ENCODE peak calls at places on chromosome 5, in ten cellular contexts. O is cardiac muscle cell, J is lower lobe of right lung, Z is HCT116, U is small intestine, R is heart right ventricle, Q is heart left ventricle, L is breast epithelium, C is body of pancreas, X is MM.1S. V is an unnamed sample.

GRCh38 chr5:92800360-92800759 is 780.7 kb downstream of the NR2F1-AS1 start:
- DNase-seq in J (no peak), L (no peak), X (no peak), C (no peak), U (no peak), R (no peak), Q (no peak), Z (no peak), O (peak; percentile 14), V (no peak)

GRCh38 chr5:42950466-42951168 is 89.5 kb downstream of the ANXA2R start:
- DNase-seq in O (peak; percentile 99), U (peak; percentile 89), J (peak; percentile 72), Q (peak; percentile 79), C (peak; percentile 71), R (peak; percentile 29), X (peak; percentile 79), L (no peak), Z (peak; percentile 97), V (peak; percentile 75)

GRCh38 chr5:37554938-37555337 is 175.8 kb downstream of the WDR70 start:
- DNase-seq in O (no peak), U (peak; percentile 28), C (no peak), Z (no peak), J (no peak), L (no peak), Q (no peak), R (no peak), X (peak; percentile 28), V (no peak)

GRCh38 chr5:176894298-176894697 is 4.8 kb downstream of the HK3 start:
- DNase-seq in L (no peak), R (no peak), O (no peak), Z (no peak), C (no peak), X (no peak), J (no peak), Q (no peak), U (no peak), V (no peak)

GRCh38 chr5:169904059-169904458 is 76.2 kb downstream of the INSYN2B start:
- DNase-seq in Q (no peak), L (no peak), Z (no peak), C (no peak), U (no peak), R (no peak), J (no peak), X (no peak), O (peak; percentile 90), V (no peak)

GRCh38 chr5:180804129-180804601 is 1.6 kb upstream of the MGAT1 start:
- DNase-seq in C (no peak), J (no peak), O (no peak), Q (no peak), X (peak; percentile 45), U (no peak), L (no peak), R (no peak), Z (no peak), V (peak; percentile 35)

GRCh38 chr5:147902606-147903115 is 3.7 kb downstream of the C5orf46 start:
- DNase-seq in L (no peak), Z (no peak), R (no peak), Q (no peak), O (no peak), J (no peak), C (no peak), X (no peak), U (no peak), V (no peak)

GRCh38 chr5:92283521-92283920 is 900.4 kb upstream of the ARRDC3 start:
- DNase-seq in U (no peak), O (no peak), Z (no peak), Q (no peak), C (no peak), X (no peak), J (no peak), L (no peak), R (no peak), V (no peak)

DNA sequence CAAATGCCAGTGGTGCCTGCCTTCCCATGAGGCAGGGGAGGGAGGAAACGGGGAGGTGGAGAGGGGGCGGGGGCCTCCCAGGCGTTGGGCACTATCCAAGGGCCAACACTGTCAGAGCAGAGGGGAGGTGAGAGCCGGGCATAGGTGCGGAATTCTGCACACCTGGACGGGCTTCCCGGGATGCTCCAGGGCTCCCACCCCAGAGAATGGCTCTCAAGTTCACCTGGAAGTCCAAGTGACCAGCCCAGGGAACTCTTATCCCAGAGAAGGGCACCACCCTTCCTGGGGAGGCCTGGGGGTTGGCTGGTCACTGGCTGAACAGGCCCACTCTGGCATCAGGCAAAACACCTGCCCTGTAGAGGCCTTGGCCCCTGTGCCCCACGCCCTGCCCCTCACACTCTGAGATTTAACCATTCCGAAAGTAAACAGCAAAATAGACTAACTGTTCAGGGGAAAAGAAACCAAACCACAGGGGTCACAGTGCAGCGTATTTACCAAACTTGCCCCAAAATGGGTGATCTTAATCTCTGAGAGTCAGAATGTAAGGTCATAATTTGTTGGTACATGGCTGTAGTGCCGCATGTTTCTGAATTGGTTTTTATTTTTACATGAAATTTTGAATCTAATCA is 2.7 kb downstream of the CSF2 start:
- DNase-seq in U (no peak), Q (no peak), O (no peak), C (no peak), J (no peak), Z (no peak), X (no peak), R (no peak), L (no peak), V (no peak)
- H3K4me1 ChIP-seq in U (peaks cover 2% of the 10 kb centered on the region), Q (no peaks in the 10 kb centered on the region), O (no peaks in the 10 kb centered on the region), C (peaks cover 8% of the 10 kb centered on the region), J (peaks cover 31% of the 10 kb centered on the region), Z (peaks cover 29% of the 10 kb centered on the region), X (peaks cover 22% of the 10 kb centered on the region), R (no peaks in the 10 kb centered on the region), L (no peaks in the 10 kb centered on the region), V (no peaks in the 10 kb centered on the region)

DNA sequence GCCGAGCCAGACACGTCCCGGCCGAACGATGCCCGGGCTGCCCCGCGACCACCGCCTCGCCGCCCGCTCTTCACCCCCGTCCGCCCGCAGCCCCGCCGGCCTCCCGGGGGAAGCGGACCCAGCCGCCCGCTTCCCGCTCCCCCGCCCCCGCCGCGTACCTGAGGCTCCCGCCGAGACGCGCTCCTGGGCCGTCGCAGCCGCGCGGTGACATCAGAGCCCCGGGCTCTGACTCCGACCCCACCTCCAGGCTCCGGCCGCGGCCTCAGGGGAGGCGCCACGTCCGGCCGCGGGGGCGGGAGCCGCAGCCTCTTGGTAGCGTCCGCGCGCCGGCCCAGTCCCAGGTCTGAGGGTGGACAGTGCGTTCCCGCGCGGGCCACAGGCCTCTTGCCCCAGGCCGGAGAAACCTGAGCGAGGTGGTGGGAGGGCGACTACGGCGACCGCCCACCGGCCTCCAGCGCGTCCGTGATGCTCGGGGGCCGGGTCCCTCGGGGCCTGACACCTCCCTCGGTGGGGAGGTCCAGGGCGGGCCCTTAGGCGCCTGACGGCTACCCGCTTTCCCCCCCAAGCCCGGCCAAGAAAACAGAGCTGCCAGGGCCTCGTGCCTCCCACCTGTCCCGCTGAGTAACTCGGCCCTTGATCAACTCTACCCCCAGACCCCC is at the start of gene SHROOM1:
- DNase-seq in J (peak; percentile 85), Q (peak; percentile 76), R (peak; percentile 66), C (peak; percentile 82), X (peak; percentile 85), L (no peak), Z (peak; percentile 44), U (peak; percentile 73), O (peak; percentile 66), V (peak; percentile 66)
- H3K27ac ChIP-seq in J (peak within 1 kb of the TSS; percentile 93), Q (peak within 1 kb of the TSS; percentile 89), R (peak within 1 kb of the TSS; percentile 86), C (peak within 1 kb of the TSS; percentile 93), X (peak within 1 kb of the TSS; percentile 52), L (peak within 1 kb of the TSS; percentile 87), Z (peak within 1 kb of the TSS; percentile 75), U (peak within 1 kb of the TSS; percentile 82), O (no peak within 1 kb of the TSS), V (peak within 1 kb of the TSS; percentile 68)

GRCh38 chr5:15571618-15572017 is 71.6 kb downstream of the FBXL7 start:
- DNase-seq in J (no peak), O (no peak), X (no peak), Q (no peak), L (no peak), C (no peak), U (no peak), Z (no peak), R (no peak), V (no peak)

GRCh38 chr5:15573594-15573993 is 73.6 kb downstream of the FBXL7 start:
- DNase-seq in L (no peak), J (no peak), Z (no peak), R (no peak), Q (no peak), O (no peak), X (no peak), C (no peak), U (no peak), V (no peak)

GRCh38 chr5:15574121-15574520 is 74.1 kb downstream of the FBXL7 start:
- DNase-seq in L (no peak), R (no peak), Q (no peak), O (no peak), J (no peak), U (no peak), X (no peak), C (no peak), Z (no peak), V (no peak)

GRCh38 chr5:15570491-15570890 is 70.5 kb downstream of the FBXL7 start:
- DNase-seq in R (no peak), Q (no peak), J (no peak), L (no peak), U (no peak), C (no peak), Z (no peak), X (no peak), O (no peak), V (no peak)

DNA sequence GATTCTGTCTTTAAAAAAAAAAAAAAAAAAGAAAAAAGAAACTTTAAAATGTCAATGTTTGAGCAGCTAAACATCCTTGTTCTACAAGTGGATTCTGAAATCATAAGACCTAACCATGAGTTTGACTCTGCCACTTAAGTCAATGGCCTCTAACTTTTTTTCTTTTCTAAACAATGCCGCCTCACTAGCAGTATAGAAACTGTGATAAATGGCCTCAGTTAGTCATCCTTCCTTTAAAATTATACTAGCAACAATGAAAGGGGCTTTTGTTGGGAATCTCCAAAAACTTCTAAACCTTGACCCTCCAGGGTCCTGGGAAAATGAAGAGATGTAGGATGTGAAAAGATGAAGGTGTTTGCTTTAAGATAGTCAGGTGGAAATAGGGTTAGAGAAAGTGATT is 71.1 kb downstream of the FBXL7 start:
- DNase-seq in X (no peak), O (no peak), U (no peak), J (no peak), R (no peak), C (no peak), L (no peak), Q (no peak), Z (no peak), V (no peak)
- H3K4me1 ChIP-seq in X (no peaks in the 10 kb centered on the region), O (peaks cover 3% of the 10 kb centered on the region), U (no peaks in the 10 kb centered on the region), J (no peaks in the 10 kb centered on the region), R (peaks cover 37% of the 10 kb centered on the region), C (no peaks in the 10 kb centered on the region), L (no peaks in the 10 kb centered on the region), Q (peaks cover 20% of the 10 kb centered on the region), Z (no peaks in the 10 kb centered on the region), V (peaks cover 8% of the 10 kb centered on the region)

DNA sequence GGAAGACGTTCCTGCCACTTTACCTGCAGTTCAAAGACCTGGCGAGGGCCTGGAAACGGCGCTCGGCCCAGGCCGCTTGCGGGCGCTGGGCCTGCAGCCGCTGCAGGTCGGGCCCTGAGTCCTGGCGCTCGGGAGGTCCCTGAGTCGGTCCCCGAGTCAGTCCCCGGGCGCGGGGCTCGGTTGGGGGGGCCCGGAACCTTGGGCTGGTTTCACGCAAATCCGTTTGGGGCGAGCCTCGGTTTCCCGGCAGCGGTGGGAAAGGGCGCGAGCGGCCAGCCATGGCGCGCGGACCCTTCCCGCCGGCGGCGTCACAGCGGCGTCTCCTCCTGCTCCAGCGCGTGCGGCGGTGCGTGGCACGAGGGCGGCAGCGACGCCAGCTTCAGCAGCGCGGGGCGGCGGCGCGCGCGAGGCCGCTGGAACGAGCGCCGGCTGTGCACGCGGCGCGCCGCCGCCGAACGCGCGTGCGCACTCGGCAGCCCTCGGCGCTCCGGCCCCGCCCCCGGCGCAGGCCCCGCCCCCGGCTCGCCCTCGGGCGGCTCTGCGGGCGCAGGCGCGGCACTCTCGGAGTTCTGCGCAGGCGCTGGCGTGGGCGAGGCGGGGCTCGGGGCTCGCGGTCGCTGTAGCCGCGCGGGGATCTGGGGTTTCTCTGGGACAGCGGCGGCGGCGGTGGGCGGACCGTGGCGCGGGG is 29.8 kb downstream of the EXOC3 start:
- DNase-seq in L (peak; percentile 76), Q (peak; percentile 91), O (peak; percentile 82), U (peak; percentile 82), J (peak; percentile 92), R (peak; percentile 92), C (peak; percentile 88), Z (peak; percentile 54), X (peak; percentile 90), V (peak; percentile 94)
- H3K27ac ChIP-seq in L (peak overlapping the region; percentile 72), Q (peak overlapping the region; percentile 68), O (peak overlapping the region; percentile 48), U (no peak overlapping the region), J (peak overlapping the region; percentile 80), R (peak overlapping the region; percentile 78), C (peak overlapping the region; percentile 81), Z (peak overlapping the region; percentile 85), X (peak overlapping the region; percentile 57), V (peak overlapping the region; percentile 52)